ENCODE peak calls at places on chromosomes 2 and 18, in six cellular contexts. O, D, R, I, G and B are unnamed samples.
A peak's percentile ranks its signal among the peaks of the same experiment; 100 is the strongest.

GRCh38 chr2:220198911-220199310 is 571.5 kb downstream of the SLC4A3 start:
- DNase-seq in O (no peak), I (no peak), D (no peak), R (peak; percentile 96), G (no peak), B (peak; percentile 94)

GRCh38 chr2:84378960-84379359 is 80.1 kb downstream of the SUCLG1 start:
- DNase-seq in R (no peak), O (no peak), G (no peak), D (no peak), I (no peak), B (no peak)

GRCh38 chr2:215970425-215970824 is 42.9 kb downstream of the MREG start:
- DNase-seq in O (no peak), D (no peak), R (peak; percentile 48), G (no peak), I (no peak), B (no peak)

GRCh38 chr18:10379511-10379910 is 74.9 kb upstream of the APCDD1 start:
- DNase-seq in O (no peak), G (no peak), D (no peak), I (no peak), R (no peak), B (no peak)

GRCh38 chr18:525066-525797 is 24.7 kb upstream of the COLEC12 start:
- DNase-seq in G (no peak), R (peak; percentile 11), D (no peak), I (no peak), O (no peak), B (peak; percentile 63)

GRCh38 chr2:234435836-234436481 is 60.9 kb downstream of the ARL4C start:
- DNase-seq in G (no peak), R (no peak), O (no peak), I (no peak), D (no peak), B (no peak)

GRCh38 chr2:16281451-16282330 is 341.3 kb downstream of the MYCN start:
- DNase-seq in D (no peak), G (peak; percentile 74), I (no peak), R (peak; percentile 32), O (no peak), B (peak; percentile 12)

GRCh38 chr2:199457147-199458016 is at the start of gene SATB2:
- DNase-seq in I (no peak), O (peak; percentile 59), G (peak; percentile 72), R (peak; percentile 79), D (no peak), B (peak; percentile 68)

GRCh38 chr18:36624451-36625167 is 204.2 kb downstream of the TPGS2 start:
- DNase-seq in G (no peak), R (no peak), I (no peak), D (no peak), O (no peak), B (no peak)

GRCh38 chr2:30195011-30195410 is 36.3 kb upstream of the LBH start:
- DNase-seq in R (no peak), I (no peak), G (no peak), D (no peak), O (no peak), B (no peak)

GRCh38 chr2:238247841-238248440 is 8.1 kb upstream of the HES6 start:
- DNase-seq in O (no peak), R (no peak), D (no peak), G (no peak), I (no peak), B (no peak)

GRCh38 chr2:191303349-191304005 is 58.3 kb downstream of the MYO1B start:
- DNase-seq in D (no peak), R (no peak), I (no peak), O (no peak), G (no peak), B (no peak)
- H3K27ac ChIP-seq in D (no peak overlapping the region), R (peak overlapping the region; percentile 97), I (no peak overlapping the region), O (no peak overlapping the region), G (no peak overlapping the region), B (peak overlapping the region; percentile 97)

GRCh38 chr18:22031581-22031980 is 137.8 kb upstream of the GATA6 start:
- DNase-seq in O (no peak), G (no peak), R (no peak), D (no peak), I (no peak), B (no peak)

GRCh38 chr18:22024924-22025323 is 144.5 kb upstream of the GATA6 start:
- DNase-seq in O (no peak), I (no peak), G (no peak), D (no peak), R (no peak), B (no peak)

GRCh38 chr18:22021701-22022100 is 147.7 kb upstream of the GATA6 start:
- DNase-seq in O (no peak), R (no peak), I (peak; percentile 29), G (no peak), D (no peak), B (no peak)

GRCh38 chr18:22026362-22026761 is 143.0 kb upstream of the GATA6 start:
- DNase-seq in G (no peak), O (no peak), I (no peak), D (no peak), R (no peak), B (no peak)

DNA sequence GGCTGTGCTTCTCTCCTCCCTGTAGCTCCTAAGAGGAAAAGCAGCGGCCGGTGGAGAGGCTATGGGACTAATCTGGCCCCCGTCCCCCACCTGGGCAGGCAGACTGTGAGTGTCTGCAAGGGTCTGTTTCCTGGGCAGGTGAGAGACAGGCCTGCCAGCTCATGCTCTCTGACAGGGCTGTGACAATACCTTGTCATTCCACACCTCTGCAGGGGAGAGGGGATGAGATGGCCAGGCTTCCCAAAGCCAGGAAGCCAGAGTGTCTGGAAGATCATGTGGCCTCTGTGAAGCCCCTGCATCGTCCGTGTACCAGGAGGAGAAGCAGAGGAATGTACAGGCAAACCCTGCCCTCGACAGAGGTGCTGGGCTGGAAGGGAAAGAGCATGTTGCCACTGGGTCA is 142.5 kb upstream of the GATA6 start:
- DNase-seq in I (no peak), R (no peak), D (no peak), O (no peak), G (peak; percentile 40), B (no peak)
- H3K27ac ChIP-seq in I (no peak overlapping the region), R (no peak overlapping the region), D (no peak overlapping the region), O (no peak overlapping the region), G (no peak overlapping the region), B (no peak overlapping the region)

GRCh38 chr2:230706966-230707365 is 5.7 kb upstream of the CAB39 start:
- DNase-seq in D (no peak), I (no peak), O (no peak), G (no peak), R (no peak), B (no peak)
- H3K27ac ChIP-seq in D (no peak overlapping the region), I (no peak overlapping the region), O (peak overlapping the region; percentile 52), G (no peak overlapping the region), R (no peak overlapping the region), B (no peak overlapping the region)

GRCh38 chr2:14633031-14633430 is 514 bp downstream of the LRATD1 start:
- DNase-seq in R (peak; percentile 36), D (no peak), I (no peak), G (no peak), O (peak; percentile 62), B (peak; percentile 4)

GRCh38 chr2:14632133-14632936 is at the start of gene LRATD1:
- DNase-seq in R (peak; percentile 90), G (peak; percentile 94), I (peak; percentile 85), D (no peak), O (peak; percentile 94), B (peak; percentile 90)

GRCh38 chr2:14634223-14634884 is 1.8 kb downstream of the LRATD1 start:
- DNase-seq in R (peak; percentile 86), G (peak; percentile 86), D (no peak), O (peak; percentile 93), I (peak; percentile 87), B (peak; percentile 84)

GRCh38 chr2:14634885-14635871 is 2.7 kb downstream of the LRATD1 start:
- DNase-seq in I (peak; percentile 72), R (peak; percentile 89), G (peak; percentile 75), O (peak; percentile 84), D (no peak), B (peak; percentile 82)

DNA sequence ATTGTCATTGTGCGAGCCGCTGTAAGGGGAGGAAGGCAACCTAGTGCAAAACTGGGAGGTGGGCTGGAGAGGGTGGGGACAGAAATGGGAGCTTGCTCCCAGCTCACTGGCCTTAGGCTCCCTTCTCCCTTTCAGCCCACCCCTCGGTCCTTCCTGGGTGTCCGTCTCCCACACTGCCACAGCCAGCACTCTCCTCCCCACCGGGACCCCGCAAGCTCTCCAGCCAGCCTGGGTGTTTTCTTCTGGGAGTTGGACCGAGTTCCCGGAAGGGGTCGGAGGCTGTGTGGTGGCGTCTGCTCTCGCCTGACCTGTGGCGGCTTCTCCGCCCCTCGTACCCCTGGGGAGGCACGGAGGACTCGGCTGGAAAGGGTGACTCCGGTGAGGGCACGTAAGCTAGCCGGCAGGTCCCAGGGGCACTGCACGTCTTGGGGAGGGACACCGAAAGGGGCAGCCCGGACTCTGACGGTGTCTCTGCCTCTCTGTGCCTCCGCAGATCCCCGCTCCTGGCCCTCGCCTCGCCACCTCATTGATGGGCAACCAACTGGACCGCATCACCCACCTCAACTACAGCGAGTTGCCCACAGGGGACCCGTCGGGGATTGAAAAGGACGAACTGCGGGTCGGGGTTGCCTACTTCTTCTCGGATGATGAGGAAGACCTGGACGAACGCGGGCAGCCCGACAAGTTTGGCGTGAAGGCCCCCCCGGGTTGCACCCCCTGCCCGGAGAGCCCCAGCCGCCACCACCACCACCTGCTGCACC is 1.1 kb downstream of the LRATD1 start:
- DNase-seq in R (no peak), I (no peak), D (no peak), G (peak; percentile 32), O (peak; percentile 46), B (no peak)
- H3K27ac ChIP-seq in R (no peak overlapping the region), I (peak overlapping the region; percentile 87), D (no peak overlapping the region), G (no peak overlapping the region), O (peak overlapping the region; percentile 89), B (no peak overlapping the region)

GRCh38 chr2:50126845-50127244 is 905.1 kb downstream of the NRXN1 start:
- DNase-seq in R (no peak), O (peak; percentile 53), I (no peak), D (no peak), G (no peak), B (no peak)
- H3K27ac ChIP-seq in R (no peak overlapping the region), O (no peak overlapping the region), I (no peak overlapping the region), D (no peak overlapping the region), G (no peak overlapping the region), B (no peak overlapping the region)

GRCh38 chr2:233060500-233061006 is 411 bp downstream of the INPP5D start:
- DNase-seq in I (no peak), R (no peak), G (no peak), O (no peak), D (no peak), B (no peak)
- H3K27ac ChIP-seq in I (peak overlapping the region; percentile 88), R (no peak overlapping the region), G (no peak overlapping the region), O (peak overlapping the region; percentile 75), D (peak overlapping the region; percentile 64), B (no peak overlapping the region)